ENCODE peak calls at places on chromosome 2, in ten cellular contexts. One of them, this sample, is unnamed.
A peak's percentile ranks its signal among the peaks of the same experiment; 100 is the strongest.

GRCh38 chr2:38498039-38498438 is 104.7 kb downstream of the HNRNPLL start:
- DNase-seq in stomach: no peak
- DNase-seq in sigmoid colon: no peak
- DNase-seq in fibroblast of mammary gland: no peak
- DNase-seq in AML-193: no peak
- DNase-seq in naive thymus-derived CD8-positive, alpha-beta T cell: no peak
- DNase-seq in stimulated activated CD4-positive, alpha-beta T cell treated with anti-CD3 and anti-CD28 coated beads, Interleukin-12 subunit alpha, Interleukin-12 subunit beta, amount 100 ng/mL, for 4 hours: no peak
- DNase-seq in fibroblast of the conjunctiva: no peak
- DNase-seq in HTR-8/SVneo: no peak
- DNase-seq in activated naive CD8-positive, alpha-beta T cell treated with anti-CD3 and anti-CD28 coated beads, Interleukin-2, amount 50 U/mL, for 24 hours: no peak
- DNase-seq in this sample: no peak

GRCh38 chr2:122643725-122644329 is 888.4 kb downstream of the TSN start:
- DNase-seq in stimulated activated CD4-positive, alpha-beta T cell treated with anti-CD3 and anti-CD28 coated beads, Interleukin-12 subunit alpha, Interleukin-12 subunit beta, amount 100 ng/mL, for 4 hours: no peak
- DNase-seq in HTR-8/SVneo: no peak
- DNase-seq in fibroblast of mammary gland: peak; percentile 95
- DNase-seq in activated naive CD8-positive, alpha-beta T cell treated with anti-CD3 and anti-CD28 coated beads, Interleukin-2, amount 50 U/mL, for 24 hours: no peak
- DNase-seq in sigmoid colon: no peak
- DNase-seq in naive thymus-derived CD8-positive, alpha-beta T cell: no peak
- DNase-seq in stomach: no peak
- DNase-seq in fibroblast of the conjunctiva: peak; percentile 53
- DNase-seq in AML-193: no peak
- DNase-seq in this sample: peak; percentile 99

GRCh38 chr2:26635401-26635800 is 5.8 kb downstream of the CIB4 start:
- DNase-seq in naive thymus-derived CD8-positive, alpha-beta T cell: no peak
- DNase-seq in sigmoid colon: no peak
- DNase-seq in fibroblast of mammary gland: no peak
- DNase-seq in activated naive CD8-positive, alpha-beta T cell treated with anti-CD3 and anti-CD28 coated beads, Interleukin-2, amount 50 U/mL, for 24 hours: no peak
- DNase-seq in stimulated activated CD4-positive, alpha-beta T cell treated with anti-CD3 and anti-CD28 coated beads, Interleukin-12 subunit alpha, Interleukin-12 subunit beta, amount 100 ng/mL, for 4 hours: no peak
- DNase-seq in fibroblast of the conjunctiva: no peak
- DNase-seq in stomach: no peak
- DNase-seq in HTR-8/SVneo: no peak
- DNase-seq in AML-193: no peak
- DNase-seq in this sample: no peak

GRCh38 chr2:138515084-138515483 is 13.5 kb downstream of the SPOPL start:
- DNase-seq in fibroblast of the conjunctiva: no peak
- DNase-seq in stomach: no peak
- DNase-seq in AML-193: peak; percentile 71
- DNase-seq in activated naive CD8-positive, alpha-beta T cell treated with anti-CD3 and anti-CD28 coated beads, Interleukin-2, amount 50 U/mL, for 24 hours: no peak
- DNase-seq in fibroblast of mammary gland: no peak
- DNase-seq in naive thymus-derived CD8-positive, alpha-beta T cell: no peak
- DNase-seq in stimulated activated CD4-positive, alpha-beta T cell treated with anti-CD3 and anti-CD28 coated beads, Interleukin-12 subunit alpha, Interleukin-12 subunit beta, amount 100 ng/mL, for 4 hours: no peak
- DNase-seq in sigmoid colon: no peak
- DNase-seq in HTR-8/SVneo: no peak
- DNase-seq in this sample: no peak

GRCh38 chr2:157190151-157190550 is 67.4 kb upstream of the GALNT5 start:
- DNase-seq in fibroblast of the conjunctiva: no peak
- DNase-seq in AML-193: no peak
- DNase-seq in activated naive CD8-positive, alpha-beta T cell treated with anti-CD3 and anti-CD28 coated beads, Interleukin-2, amount 50 U/mL, for 24 hours: no peak
- DNase-seq in sigmoid colon: no peak
- DNase-seq in fibroblast of mammary gland: peak; percentile 82
- DNase-seq in stimulated activated CD4-positive, alpha-beta T cell treated with anti-CD3 and anti-CD28 coated beads, Interleukin-12 subunit alpha, Interleukin-12 subunit beta, amount 100 ng/mL, for 4 hours: no peak
- DNase-seq in naive thymus-derived CD8-positive, alpha-beta T cell: no peak
- DNase-seq in HTR-8/SVneo: peak; percentile 52
- DNase-seq in stomach: no peak
- DNase-seq in this sample: no peak

GRCh38 chr2:33765122-33765521 is 166.0 kb upstream of the FAM98A start:
- DNase-seq in activated naive CD8-positive, alpha-beta T cell treated with anti-CD3 and anti-CD28 coated beads, Interleukin-2, amount 50 U/mL, for 24 hours: no peak
- DNase-seq in stimulated activated CD4-positive, alpha-beta T cell treated with anti-CD3 and anti-CD28 coated beads, Interleukin-12 subunit alpha, Interleukin-12 subunit beta, amount 100 ng/mL, for 4 hours: no peak
- DNase-seq in fibroblast of the conjunctiva: no peak
- DNase-seq in naive thymus-derived CD8-positive, alpha-beta T cell: no peak
- DNase-seq in HTR-8/SVneo: no peak
- DNase-seq in stomach: no peak
- DNase-seq in sigmoid colon: no peak
- DNase-seq in fibroblast of mammary gland: no peak
- DNase-seq in AML-193: no peak
- DNase-seq in this sample: peak; percentile 54

GRCh38 chr2:29249666-29250253 is 134.5 kb downstream of the CLIP4 start:
- DNase-seq in naive thymus-derived CD8-positive, alpha-beta T cell: no peak
- DNase-seq in stomach: no peak
- DNase-seq in activated naive CD8-positive, alpha-beta T cell treated with anti-CD3 and anti-CD28 coated beads, Interleukin-2, amount 50 U/mL, for 24 hours: no peak
- DNase-seq in sigmoid colon: no peak
- DNase-seq in fibroblast of mammary gland: no peak
- DNase-seq in stimulated activated CD4-positive, alpha-beta T cell treated with anti-CD3 and anti-CD28 coated beads, Interleukin-12 subunit alpha, Interleukin-12 subunit beta, amount 100 ng/mL, for 4 hours: no peak
- DNase-seq in AML-193: no peak
- DNase-seq in fibroblast of the conjunctiva: no peak
- DNase-seq in HTR-8/SVneo: no peak
- DNase-seq in this sample: no peak

GRCh38 chr2:216071452-216071851 is 10.2 kb downstream of the PECR start:
- DNase-seq in HTR-8/SVneo: no peak
- DNase-seq in activated naive CD8-positive, alpha-beta T cell treated with anti-CD3 and anti-CD28 coated beads, Interleukin-2, amount 50 U/mL, for 24 hours: no peak
- DNase-seq in fibroblast of mammary gland: no peak
- DNase-seq in stimulated activated CD4-positive, alpha-beta T cell treated with anti-CD3 and anti-CD28 coated beads, Interleukin-12 subunit alpha, Interleukin-12 subunit beta, amount 100 ng/mL, for 4 hours: no peak
- DNase-seq in naive thymus-derived CD8-positive, alpha-beta T cell: no peak
- DNase-seq in AML-193: no peak
- DNase-seq in fibroblast of the conjunctiva: no peak
- DNase-seq in stomach: no peak
- DNase-seq in sigmoid colon: no peak
- DNase-seq in this sample: no peak

GRCh38 chr2:234911271-234911670 is 40.5 kb upstream of the SH3BP4 start:
- DNase-seq in sigmoid colon: no peak
- DNase-seq in naive thymus-derived CD8-positive, alpha-beta T cell: no peak
- DNase-seq in AML-193: no peak
- DNase-seq in activated naive CD8-positive, alpha-beta T cell treated with anti-CD3 and anti-CD28 coated beads, Interleukin-2, amount 50 U/mL, for 24 hours: no peak
- DNase-seq in stimulated activated CD4-positive, alpha-beta T cell treated with anti-CD3 and anti-CD28 coated beads, Interleukin-12 subunit alpha, Interleukin-12 subunit beta, amount 100 ng/mL, for 4 hours: no peak
- DNase-seq in fibroblast of the conjunctiva: peak; percentile 43
- DNase-seq in stomach: no peak
- DNase-seq in HTR-8/SVneo: peak; percentile 33
- DNase-seq in fibroblast of mammary gland: peak; percentile 78
- DNase-seq in this sample: no peak

GRCh38 chr2:148577845-148578492 is 66.6 kb upstream of the EPC2 start:
- DNase-seq in fibroblast of mammary gland: no peak
- DNase-seq in naive thymus-derived CD8-positive, alpha-beta T cell: no peak
- DNase-seq in sigmoid colon: no peak
- DNase-seq in HTR-8/SVneo: no peak
- DNase-seq in AML-193: no peak
- DNase-seq in stomach: no peak
- DNase-seq in stimulated activated CD4-positive, alpha-beta T cell treated with anti-CD3 and anti-CD28 coated beads, Interleukin-12 subunit alpha, Interleukin-12 subunit beta, amount 100 ng/mL, for 4 hours: no peak
- DNase-seq in fibroblast of the conjunctiva: no peak
- DNase-seq in activated naive CD8-positive, alpha-beta T cell treated with anti-CD3 and anti-CD28 coated beads, Interleukin-2, amount 50 U/mL, for 24 hours: no peak
- DNase-seq in this sample: no peak

GRCh38 chr2:46334389-46335345 is 37.5 kb downstream of the EPAS1 start:
- DNase-seq in sigmoid colon: no peak
- DNase-seq in naive thymus-derived CD8-positive, alpha-beta T cell: no peak
- DNase-seq in HTR-8/SVneo: peak; percentile 73
- DNase-seq in stomach: no peak
- DNase-seq in activated naive CD8-positive, alpha-beta T cell treated with anti-CD3 and anti-CD28 coated beads, Interleukin-2, amount 50 U/mL, for 24 hours: no peak
- DNase-seq in stimulated activated CD4-positive, alpha-beta T cell treated with anti-CD3 and anti-CD28 coated beads, Interleukin-12 subunit alpha, Interleukin-12 subunit beta, amount 100 ng/mL, for 4 hours: no peak
- DNase-seq in AML-193: no peak
- DNase-seq in fibroblast of mammary gland: peak; percentile 98
- DNase-seq in fibroblast of the conjunctiva: peak; percentile 66
- DNase-seq in this sample: no peak

GRCh38 chr2:11914455-11914854 is 168.0 kb downstream of the LPIN1 start:
- DNase-seq in naive thymus-derived CD8-positive, alpha-beta T cell: no peak
- DNase-seq in stomach: no peak
- DNase-seq in sigmoid colon: no peak
- DNase-seq in activated naive CD8-positive, alpha-beta T cell treated with anti-CD3 and anti-CD28 coated beads, Interleukin-2, amount 50 U/mL, for 24 hours: no peak
- DNase-seq in fibroblast of the conjunctiva: peak; percentile 14
- DNase-seq in AML-193: peak; percentile 62
- DNase-seq in fibroblast of mammary gland: peak; percentile 28
- DNase-seq in stimulated activated CD4-positive, alpha-beta T cell treated with anti-CD3 and anti-CD28 coated beads, Interleukin-12 subunit alpha, Interleukin-12 subunit beta, amount 100 ng/mL, for 4 hours: no peak
- DNase-seq in HTR-8/SVneo: no peak
- DNase-seq in this sample: no peak

GRCh38 chr2:240987588-240987987 is 10.8 kb upstream of the SNED1 start:
- DNase-seq in activated naive CD8-positive, alpha-beta T cell treated with anti-CD3 and anti-CD28 coated beads, Interleukin-2, amount 50 U/mL, for 24 hours: no peak
- DNase-seq in fibroblast of mammary gland: no peak
- DNase-seq in stimulated activated CD4-positive, alpha-beta T cell treated with anti-CD3 and anti-CD28 coated beads, Interleukin-12 subunit alpha, Interleukin-12 subunit beta, amount 100 ng/mL, for 4 hours: no peak
- DNase-seq in naive thymus-derived CD8-positive, alpha-beta T cell: peak; percentile 6
- DNase-seq in fibroblast of the conjunctiva: no peak
- DNase-seq in stomach: no peak
- DNase-seq in sigmoid colon: peak; percentile 57
- DNase-seq in AML-193: no peak
- DNase-seq in HTR-8/SVneo: no peak
- DNase-seq in this sample: no peak

This sample was measured in DMS153.